ENCODE peak calls at places on chromosomes 3 and 15, in nine cellular contexts. C is CD8-positive, alpha-beta T cell; T is H1; S is GM20000; G is SK-N-SH; F is HFFc6; Z is HepG2; J is glutamatergic neuron; Y is OCI-LY7. I is an unnamed sample.

GRCh38 chr3:138629526-138629925 is 21.0 kb downstream of the FAIM start:
- DNase-seq in C (no peak), T (no peak), S (no peak), G (no peak), F (no peak), Z (no peak), J (no peak), Y (no peak), I (no peak)

GRCh38 chr15:60255390-60255789 is 142.4 kb downstream of the ANXA2 start:
- DNase-seq in C (no peak), T (no peak), S (peak), G (no peak), F (no peak), Z (peak), J (no peak), Y (no peak), I (no peak)

GRCh38 chr3:45553469-45553974 is 41.0 kb upstream of the LIMD1 start:
- DNase-seq in C (no peak), T (no peak), S (peak), G (peak), F (peak), Z (no peak), J (peak), Y (peak), I (no peak)

GRCh38 chr3:197507081-197507480 is 48.7 kb downstream of the BDH1 start:
- DNase-seq in C (no peak), T (no peak), S (no peak), G (no peak), F (no peak), Z (no peak), J (no peak), Y (no peak), I (no peak)

GRCh38 chr3:186938716-186939115 is 8.4 kb downstream of the ST6GAL1 start:
- DNase-seq in C (no peak), T (no peak), S (no peak), G (no peak), F (no peak), Z (no peak), J (no peak), Y (no peak), I (no peak)

GRCh38 chr15:36926422-36926815 is 173.9 kb downstream of the MEIS2 start:
- DNase-seq in C (no peak), T (no peak), S (no peak), G (no peak), F (no peak), Z (no peak), J (no peak), Y (no peak), I (no peak)

GRCh38 chr3:17749705-17750293 is 7.4 kb upstream of the TBC1D5 start:
- DNase-seq in C (no peak), T (no peak), S (no peak), G (no peak), F (no peak), Z (no peak), J (no peak), Y (no peak), I (no peak)

GRCh38 chr3:125357032-125357658 is 18.0 kb downstream of the ZNF148 start:
- DNase-seq in C (peak), T (peak), S (peak), G (peak), F (no peak), Z (peak), J (peak), Y (no peak), I (no peak)

DNA sequence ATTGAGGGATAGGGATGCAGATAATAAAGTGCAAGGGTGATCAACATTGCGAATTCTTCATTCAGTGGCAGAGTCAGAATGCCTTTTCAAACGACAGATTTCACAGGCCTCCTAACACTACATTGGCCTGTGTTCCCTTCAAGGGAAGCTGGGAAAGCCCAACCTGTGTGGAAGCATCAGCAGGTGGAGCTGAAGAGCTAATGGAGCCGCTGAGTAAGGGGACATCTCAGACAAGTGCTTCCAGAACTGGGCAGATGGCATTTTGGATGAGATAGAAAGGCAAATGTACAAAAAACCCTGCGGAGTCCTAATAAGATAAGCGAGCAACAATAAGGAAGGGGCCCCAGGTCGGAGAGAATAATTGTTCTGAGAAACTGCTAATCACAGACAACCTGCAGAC is 8.5 kb upstream of the SLC24A5 start:
- DNase-seq in C (no peak), T (peak), S (peak), G (peak), F (peak), Z (peak), J (peak), Y (peak), I (no peak)
- TF ChIP-seq CTCF in C (no peak), T (peak), S (peak), G (peak), F (peak), Z (peak), J (no peak), Y (peak), I (no peak)

GRCh38 chr15:79380755-79381499 is 51.2 kb upstream of the MINAR1 start:
- DNase-seq in C (peak), T (peak), S (peak), G (peak), F (peak), Z (peak), J (peak), Y (peak), I (peak)
- TF ChIP-seq CTCF in C (peak), T (peak), S (peak), G (peak), F (peak), Z (peak), J (peak), Y (peak), I (peak)

GRCh38 chr3:27888562-27888961 is 166.4 kb upstream of the EOMES start:
- DNase-seq in C (no peak), T (no peak), S (no peak), G (no peak), F (no peak), Z (no peak), J (no peak), Y (no peak), I (no peak)
- TF ChIP-seq CTCF in C (no peak), T (no peak), S (no peak), G (no peak), F (no peak), Z (no peak), J (no peak), Y (no peak), I (no peak)

DNA sequence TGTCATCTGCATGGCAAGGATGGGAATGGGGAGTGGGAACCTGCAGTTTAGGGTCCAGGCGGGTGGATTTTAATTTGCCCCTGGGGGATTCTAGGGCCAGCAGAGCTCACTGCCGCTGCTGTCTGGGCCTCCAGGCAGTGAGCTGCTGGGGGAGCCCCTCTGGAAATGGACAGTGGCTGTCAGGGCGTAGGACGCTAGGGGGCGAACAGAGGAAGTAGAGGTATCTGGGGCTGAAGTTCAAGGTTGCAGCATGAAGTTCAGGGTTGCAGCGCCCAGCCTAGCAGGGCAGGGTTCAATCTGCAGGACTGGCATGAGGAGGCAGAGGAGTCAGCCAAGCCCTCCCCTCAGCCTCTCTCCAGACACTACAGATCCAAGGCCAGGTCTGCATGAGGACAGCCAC is 49.5 kb downstream of the APBA2 start:
- DNase-seq in C (peak), T (peak), S (peak), G (no peak), F (no peak), Z (peak), J (peak), Y (peak), I (no peak)
- TF ChIP-seq CTCF in C (peak), T (peak), S (peak), G (peak), F (peak), Z (peak), J (peak), Y (peak), I (no peak)

GRCh38 chr3:123804676-123805075 is 79.5 kb downstream of the MYLK start:
- DNase-seq in C (no peak), T (no peak), S (no peak), G (no peak), F (no peak), Z (no peak), J (no peak), Y (no peak), I (no peak)

GRCh38 chr3:123807820-123808219 is 76.3 kb downstream of the MYLK start:
- DNase-seq in C (no peak), T (no peak), S (no peak), G (peak), F (no peak), Z (peak), J (no peak), Y (no peak), I (no peak)

GRCh38 chr3:123803521-123803920 is 80.6 kb downstream of the MYLK start:
- DNase-seq in C (no peak), T (no peak), S (no peak), G (no peak), F (no peak), Z (no peak), J (no peak), Y (no peak), I (no peak)

GRCh38 chr3:123808812-123809211 is 75.3 kb downstream of the MYLK start:
- DNase-seq in C (no peak), T (no peak), S (no peak), G (no peak), F (no peak), Z (peak), J (no peak), Y (no peak), I (no peak)

GRCh38 chr3:123805504-123805903 is 78.6 kb downstream of the MYLK start:
- DNase-seq in C (no peak), T (no peak), S (no peak), G (no peak), F (no peak), Z (no peak), J (no peak), Y (no peak), I (no peak)
- TF ChIP-seq CTCF in C (no peak), T (no peak), S (no peak), G (no peak), F (no peak), Z (peak), J (no peak), Y (peak), I (no peak)

DNA sequence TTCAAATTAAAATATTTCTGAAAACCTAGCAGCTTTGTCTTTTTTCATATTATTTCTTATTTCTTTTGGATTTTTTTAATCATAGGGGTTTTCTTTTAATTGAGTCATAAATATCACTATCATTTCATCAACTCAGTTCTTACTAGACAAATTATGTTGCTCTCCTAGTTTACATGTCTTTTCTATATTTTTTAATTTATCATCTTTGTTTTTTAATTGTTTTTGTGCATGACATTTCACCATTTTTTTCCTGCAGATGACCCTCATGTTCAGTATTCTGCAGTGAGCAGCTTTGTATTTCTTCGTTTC is 89.9 kb downstream of the RASA2 start:
- DNase-seq in C (no peak), T (no peak), S (no peak), G (no peak), F (no peak), Z (no peak), J (no peak), Y (no peak), I (no peak)
- TF ChIP-seq CTCF in C (peak), T (no peak), S (no peak), G (peak), F (peak), Z (no peak), J (no peak), Y (peak), I (no peak)

DNA sequence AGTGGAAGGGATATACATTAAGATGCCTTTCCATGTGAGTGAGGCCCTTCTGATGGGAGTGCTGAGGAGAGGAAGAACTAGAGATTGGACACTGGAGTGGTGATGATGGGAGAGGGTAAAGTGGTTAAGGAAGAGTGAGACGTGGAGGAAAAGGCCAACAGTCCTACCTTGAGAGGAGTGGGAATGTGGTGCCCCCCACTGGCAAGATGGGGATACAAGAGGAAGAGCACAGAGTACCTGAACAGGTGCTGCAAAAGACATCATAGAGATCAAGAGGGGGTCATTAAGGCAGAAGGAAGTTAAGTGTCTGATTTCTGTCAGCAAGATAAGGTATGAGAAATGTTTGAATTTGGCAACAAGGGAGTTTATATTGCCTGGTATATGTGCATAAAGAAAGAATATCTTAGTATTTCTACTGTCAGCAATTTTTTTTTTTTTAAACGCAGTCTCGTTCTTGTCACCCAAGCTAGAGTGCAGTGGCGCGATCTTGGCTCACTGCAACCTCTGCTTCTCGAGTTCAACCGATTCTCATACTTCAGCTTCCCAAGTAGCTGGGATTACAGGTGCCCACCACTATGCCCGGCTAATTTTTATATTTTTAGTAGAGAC is 34.0 kb downstream of the ARIH2 start:
- DNase-seq in C (peak), T (peak), S (peak), G (peak), F (no peak), Z (peak), J (peak), Y (peak), I (no peak)
- TF ChIP-seq CTCF in C (peak), T (peak), S (peak), G (peak), F (peak), Z (peak), J (peak), Y (peak), I (no peak)

GRCh38 chr15:77025941-77026411 is 31.1 kb downstream of the PSTPIP1 start:
- DNase-seq in C (no peak), T (peak), S (no peak), G (no peak), F (no peak), Z (no peak), J (no peak), Y (no peak), I (no peak)

GRCh38 chr15:77025471-77025901 is 30.6 kb downstream of the PSTPIP1 start:
- DNase-seq in C (no peak), T (peak), S (no peak), G (peak), F (no peak), Z (no peak), J (no peak), Y (no peak), I (no peak)

GRCh38 chr15:77025066-77025435 is 30.1 kb downstream of the PSTPIP1 start:
- DNase-seq in C (no peak), T (no peak), S (no peak), G (no peak), F (no peak), Z (no peak), J (peak), Y (no peak), I (no peak)

GRCh38 chr15:77023576-77024272 is 28.8 kb downstream of the PSTPIP1 start:
- DNase-seq in C (no peak), T (no peak), S (peak), G (no peak), F (no peak), Z (no peak), J (no peak), Y (no peak), I (no peak)

GRCh38 chr15:77024273-77025065 is 29.5 kb downstream of the PSTPIP1 start:
- DNase-seq in C (peak), T (peak), S (peak), G (peak), F (peak), Z (peak), J (peak), Y (peak), I (peak)
- TF ChIP-seq CTCF in C (peak), T (peak), S (peak), G (peak), F (peak), Z (peak), J (peak), Y (peak), I (peak)

GRCh38 chr3:84318273-84318809 is 640.4 kb upstream of the CADM2 start:
- DNase-seq in C (no peak), T (no peak), S (no peak), G (no peak), F (no peak), Z (no peak), J (no peak), Y (no peak), I (no peak)
- TF ChIP-seq CTCF in C (no peak), T (peak), S (no peak), G (no peak), F (no peak), Z (no peak), J (no peak), Y (no peak), I (no peak)